ENCODE peak calls at places on chromosome 15, in seven cellular contexts. S, A, M, I, R, U and D are unnamed samples.

GRCh38 chr15:68721886-68722285 is 98.8 kb downstream of the ANP32A start:
- DNase-seq in M (no peak), A (no peak), S (no peak), R (no peak), U (no peak), I (no peak), D (no peak)

GRCh38 chr15:68325721-68326120 is 48.2 kb downstream of the FEM1B start:
- DNase-seq in A (no peak), S (no peak), U (no peak), I (no peak), M (no peak), R (no peak), D (no peak)

GRCh38 chr15:87219650-87220615 is 1036.6 kb downstream of the NTRK3 start:
- DNase-seq in S (no peak), I (no peak), R (no peak), A (peak), M (peak), U (no peak), D (no peak)

GRCh38 chr15:49064884-49065283 is 18.6 kb upstream of the SECISBP2L start:
- DNase-seq in S (no peak), M (no peak), R (no peak), I (no peak), A (no peak), U (no peak), D (peak)

GRCh38 chr15:69668963-69669362 is 216.3 kb downstream of the RPLP1 start:
- DNase-seq in A (no peak), I (no peak), S (no peak), M (no peak), U (peak), R (no peak), D (no peak)

GRCh38 chr15:66997212-66997611 is 68.2 kb upstream of the SMAD3 start:
- DNase-seq in A (peak), S (no peak), M (peak), I (no peak), R (no peak), U (no peak), D (no peak)

GRCh38 chr15:47414207-47414606 is 303.1 kb upstream of the SEMA6D start:
- DNase-seq in S (no peak), R (no peak), U (no peak), I (no peak), M (no peak), A (no peak), D (no peak)

GRCh38 chr15:73660455-73660854 is 23.7 kb upstream of the CD276 start:
- DNase-seq in U (no peak), M (no peak), R (no peak), S (no peak), I (no peak), A (no peak), D (no peak)

GRCh38 chr15:58510715-58511465 is 79.1 kb downstream of the LIPC start:
- DNase-seq in M (peak), R (no peak), U (no peak), I (no peak), S (no peak), A (no peak), D (no peak)